ENCODE peak calls at places on chromosomes 5 and 9, in nine cellular contexts. D is BJ; T is HFFc6; U is NB4; Y is AG04449; N is Calu3; C is activated CD8-positive, alpha-beta T cell treated with anti-CD3 and anti-CD28 coated beads for 36 hours; O is mammary epithelial cell; Z is endothelial cell of umbilical vein. R is an unnamed sample.

GRCh38 chr9:114611516-114612271 is 603 bp downstream of the TMEM268 start:
- DNase-seq in D (no peak), T (peak), U (peak), Y (no peak), N (peak), C (peak), O (peak), Z (peak), R (no peak)

GRCh38 chr9:132647355-132647754 is 22.4 kb downstream of the DDX31 start:
- DNase-seq in D (peak), T (peak), U (no peak), Y (peak), N (no peak), C (no peak), O (peak), Z (no peak), R (peak)

GRCh38 chr9:129081388-129081889 is 528 bp downstream of the DOLPP1 start:
- DNase-seq in D (no peak), T (no peak), U (no peak), Y (no peak), N (no peak), C (peak), O (no peak), Z (no peak), R (no peak)

GRCh38 chr5:95832664-95833063 is 10.1 kb upstream of the GLRX start:
- DNase-seq in D (no peak), T (no peak), U (no peak), Y (no peak), N (no peak), C (no peak), O (no peak), Z (no peak), R (no peak)

GRCh38 chr5:5659066-5659465 is 236.6 kb downstream of the ICE1 start:
- DNase-seq in D (no peak), T (no peak), U (no peak), Y (no peak), N (no peak), C (no peak), O (no peak), Z (no peak), R (no peak)

GRCh38 chr9:132645711-132646110 is 24.1 kb downstream of the DDX31 start:
- DNase-seq in D (no peak), T (no peak), U (no peak), Y (no peak), N (no peak), C (no peak), O (no peak), Z (no peak), R (no peak)

GRCh38 chr9:138112791-138113600 is 235.4 kb downstream of the CACNA1B start:
- DNase-seq in D (no peak), T (no peak), U (no peak), Y (no peak), N (no peak), C (no peak), O (no peak), Z (no peak), R (no peak)

GRCh38 chr9:135774794-135775525 is 73.0 kb downstream of the KCNT1 start:
- DNase-seq in D (no peak), T (no peak), U (no peak), Y (no peak), N (no peak), C (no peak), O (no peak), Z (no peak), R (no peak)

GRCh38 chr5:63398346-63398745 is 563.9 kb downstream of the HTR1A start:
- DNase-seq in D (no peak), T (no peak), U (no peak), Y (no peak), N (no peak), C (no peak), O (peak), Z (no peak), R (no peak)

GRCh38 chr5:94983861-94984535 is 300.9 kb downstream of the MCTP1 start:
- DNase-seq in D (peak), T (peak), U (no peak), Y (peak), N (no peak), C (no peak), O (peak), Z (no peak), R (peak)

GRCh38 chr5:149719666-149720065 is 10.4 kb upstream of the PPARGC1B start:
- DNase-seq in D (no peak), T (no peak), U (no peak), Y (no peak), N (peak), C (no peak), O (peak), Z (no peak), R (no peak)

GRCh38 chr5:6359941-6360683 is 18.2 kb downstream of the MED10 start:
- DNase-seq in D (no peak), T (no peak), U (peak), Y (no peak), N (no peak), C (peak), O (no peak), Z (no peak), R (no peak)

GRCh38 chr5:43851741-43852140 is 248.8 kb downstream of the NNT start:
- DNase-seq in D (no peak), T (no peak), U (no peak), Y (no peak), N (no peak), C (no peak), O (no peak), Z (no peak), R (no peak)

GRCh38 chr9:18595597-18595996 is 121.6 kb downstream of the ADAMTSL1 start:
- DNase-seq in D (no peak), T (no peak), U (no peak), Y (no peak), N (no peak), C (no peak), O (no peak), Z (no peak), R (no peak)

GRCh38 chr5:1156033-1156753 is 44.3 kb upstream of the SLC12A7 start:
- DNase-seq in D (no peak), T (no peak), U (no peak), Y (no peak), N (no peak), C (no peak), O (no peak), Z (no peak), R (no peak)

GRCh38 chr5:79697222-79698164 is 7.9 kb downstream of the CMYA5 start:
- DNase-seq in D (no peak), T (no peak), U (peak), Y (peak), N (no peak), C (no peak), O (no peak), Z (no peak), R (no peak)

GRCh38 chr9:69171049-69171448 is 3.0 kb upstream of the TJP2 start:
- DNase-seq in D (no peak), T (no peak), U (no peak), Y (no peak), N (peak), C (no peak), O (peak), Z (peak), R (no peak)

DNA sequence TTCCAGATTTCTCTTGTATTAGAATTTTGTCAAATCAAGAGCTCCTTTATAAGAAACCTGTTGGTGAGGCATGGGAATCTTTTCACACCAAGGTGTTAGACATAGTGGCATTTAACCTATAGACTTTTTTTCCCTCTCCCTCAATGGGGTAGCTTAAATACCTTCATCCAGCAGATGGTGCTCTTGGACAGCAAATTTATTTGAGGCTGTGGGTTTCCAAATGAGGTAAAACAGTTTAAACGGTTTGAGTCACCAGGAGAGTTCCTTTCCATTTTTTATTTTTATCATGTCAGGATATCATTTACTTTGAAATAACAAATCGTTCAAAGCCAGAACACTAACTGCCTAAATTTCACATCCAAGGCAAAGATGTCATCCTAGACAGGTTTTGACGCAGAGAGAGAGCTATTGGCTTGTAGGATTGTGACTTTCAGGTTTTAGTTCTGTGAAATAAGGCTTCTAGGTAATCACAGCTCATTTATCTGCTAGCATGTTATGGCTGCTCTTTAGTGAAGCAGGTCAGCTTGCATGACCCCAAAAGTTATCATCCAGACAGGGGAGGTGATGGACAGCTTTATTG is 69.7 kb downstream of the KDM4C start:
- DNase-seq in D (no peak), T (peak), U (peak), Y (no peak), N (peak), C (peak), O (peak), Z (peak), R (no peak)
- TF ChIP-seq CTCF in D (peak), T (peak), U (peak), Y (peak), N (no peak), C (peak), O (peak), Z (peak), R (peak)

DNA sequence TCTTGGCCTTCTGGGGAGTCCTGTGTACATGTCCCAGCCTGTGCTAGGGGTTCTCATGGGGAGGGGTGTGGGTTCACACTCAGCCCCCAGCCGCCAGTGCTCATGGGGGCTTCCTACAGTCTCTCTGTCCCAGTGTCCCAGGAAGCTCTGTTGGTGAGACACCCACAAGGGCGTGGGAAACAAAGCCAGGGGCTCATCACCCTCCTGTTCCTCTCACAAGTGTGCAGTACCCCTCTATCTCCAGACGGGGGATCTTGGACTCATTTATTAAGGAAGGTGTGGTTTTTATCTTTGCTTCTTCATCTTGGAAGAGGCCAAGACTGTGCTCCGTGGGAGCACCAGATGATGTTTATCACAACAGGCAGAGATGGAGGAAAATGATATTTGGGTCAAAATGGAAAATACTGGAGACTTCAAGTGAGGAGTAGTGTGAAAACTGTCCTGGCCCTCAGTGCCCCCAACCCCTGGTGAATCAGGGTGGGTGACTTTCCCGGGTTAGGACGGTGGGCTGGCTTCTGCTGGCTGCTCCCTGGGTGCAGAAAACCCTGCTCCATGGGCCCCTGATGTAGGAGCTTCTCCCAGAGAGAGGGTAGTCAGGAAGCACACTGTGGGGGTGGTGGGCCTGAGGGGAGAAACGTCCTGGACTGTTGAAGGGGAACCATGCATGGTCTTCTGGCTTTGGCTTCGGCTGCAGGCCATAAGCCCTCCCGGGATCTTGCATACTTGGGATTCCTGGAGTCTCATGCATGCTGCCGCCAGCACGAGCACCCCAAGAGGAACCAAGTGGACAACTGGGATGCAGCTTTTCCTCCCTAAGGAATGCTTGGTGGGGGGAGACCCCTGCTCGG is 15.3 kb downstream of the TMEM171 start:
- DNase-seq in D (no peak), T (peak), U (peak), Y (no peak), N (no peak), C (no peak), O (peak), Z (peak), R (peak)
- TF ChIP-seq CTCF in D (peak), T (peak), U (peak), Y (peak), N (peak), C (peak), O (peak), Z (peak), R (peak)

GRCh38 chr5:53792338-53792737 is 231.9 kb downstream of the NDUFS4 start:
- DNase-seq in D (no peak), T (no peak), U (no peak), Y (no peak), N (no peak), C (no peak), O (no peak), Z (no peak), R (no peak)
- TF ChIP-seq CTCF in D (no peak), T (no peak), U (no peak), Y (no peak), N (no peak), C (no peak), O (no peak), Z (no peak), R (no peak)

GRCh38 chr5:170361600-170361999 is 27.6 kb downstream of the KCNMB1 start:
- DNase-seq in D (no peak), T (no peak), U (peak), Y (no peak), N (no peak), C (no peak), O (no peak), Z (no peak), R (no peak)

GRCh38 chr5:170363671-170364070 is 25.5 kb downstream of the KCNMB1 start:
- DNase-seq in D (no peak), T (no peak), U (peak), Y (no peak), N (no peak), C (no peak), O (no peak), Z (no peak), R (no peak)

GRCh38 chr5:170360712-170361501 is 28.3 kb downstream of the KCNMB1 start:
- DNase-seq in D (no peak), T (no peak), U (peak), Y (no peak), N (no peak), C (no peak), O (no peak), Z (no peak), R (no peak)

GRCh38 chr5:170362102-170362501 is 27.1 kb downstream of the KCNMB1 start:
- DNase-seq in D (no peak), T (no peak), U (peak), Y (no peak), N (no peak), C (no peak), O (no peak), Z (peak), R (no peak)

GRCh38 chr5:170362625-170363024 is 26.5 kb downstream of the KCNMB1 start:
- DNase-seq in D (no peak), T (no peak), U (no peak), Y (no peak), N (no peak), C (no peak), O (no peak), Z (no peak), R (no peak)
- TF ChIP-seq CTCF in D (no peak), T (no peak), U (no peak), Y (no peak), N (no peak), C (no peak), O (no peak), Z (no peak), R (no peak)

GRCh38 chr5:137826067-137826466 is 41.6 kb upstream of the MYOT start:
- DNase-seq in D (no peak), T (no peak), U (no peak), Y (no peak), N (no peak), C (no peak), O (no peak), Z (no peak), R (no peak)

GRCh38 chr5:137822983-137823382 is 44.7 kb upstream of the MYOT start:
- DNase-seq in D (no peak), T (no peak), U (no peak), Y (no peak), N (no peak), C (no peak), O (no peak), Z (no peak), R (no peak)

GRCh38 chr5:137825165-137825564 is 42.5 kb upstream of the MYOT start:
- DNase-seq in D (no peak), T (no peak), U (no peak), Y (no peak), N (no peak), C (no peak), O (no peak), Z (no peak), R (no peak)

GRCh38 chr5:137819768-137820167 is 47.9 kb upstream of the MYOT start:
- DNase-seq in D (no peak), T (no peak), U (no peak), Y (no peak), N (no peak), C (no peak), O (no peak), Z (no peak), R (no peak)

DNA sequence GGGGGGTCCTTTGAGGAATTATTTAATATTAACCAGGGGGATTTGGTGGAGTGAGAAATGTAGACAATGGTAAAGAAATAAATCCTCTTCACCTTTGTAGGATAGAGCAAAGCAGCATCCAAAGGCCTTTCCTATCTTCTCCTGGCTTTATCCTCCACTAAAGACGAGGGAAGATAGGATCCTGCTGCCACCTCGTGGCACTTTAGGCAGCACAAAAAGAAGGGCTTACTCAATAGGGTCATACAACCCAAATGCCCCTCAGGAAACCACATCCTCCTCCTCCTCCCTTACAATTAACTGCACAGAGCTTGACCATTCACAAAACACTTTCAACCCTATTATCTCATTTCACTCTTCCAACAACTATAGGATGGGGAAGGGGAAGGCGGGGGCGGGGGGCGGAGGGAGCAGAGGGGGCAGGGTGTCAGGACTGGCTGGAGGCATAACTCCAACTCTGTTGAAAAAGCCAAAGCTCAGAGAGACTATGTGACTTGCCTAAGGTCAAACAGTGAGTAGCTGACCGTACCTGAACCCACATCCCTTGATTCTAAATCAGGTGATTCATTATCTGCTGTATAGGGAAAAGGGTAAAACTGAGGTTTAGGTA is 45.4 kb upstream of the MYOT start:
- DNase-seq in D (no peak), T (peak), U (peak), Y (no peak), N (peak), C (peak), O (peak), Z (peak), R (no peak)
- TF ChIP-seq CTCF in D (peak), T (peak), U (peak), Y (peak), N (peak), C (no peak), O (peak), Z (peak), R (peak)

GRCh38 chr9:4923580-4924544 is 61.2 kb upstream of the JAK2 start:
- DNase-seq in D (no peak), T (peak), U (peak), Y (no peak), N (peak), C (peak), O (peak), Z (peak), R (no peak)
- TF ChIP-seq CTCF in D (peak), T (peak), U (peak), Y (peak), N (no peak), C (peak), O (peak), Z (peak), R (peak)

GRCh38 chr9:33187519-33188218 is 20.5 kb upstream of the B4GALT1 start:
- DNase-seq in D (peak), T (peak), U (no peak), Y (no peak), N (no peak), C (no peak), O (no peak), Z (no peak), R (no peak)
- TF ChIP-seq CTCF in D (no peak), T (no peak), U (no peak), Y (no peak), N (no peak), C (no peak), O (no peak), Z (no peak), R (peak)

GRCh38 chr5:157485340-157485739 is 25.3 kb downstream of the NIPAL4 start:
- DNase-seq in D (no peak), T (no peak), U (no peak), Y (no peak), N (no peak), C (no peak), O (no peak), Z (no peak), R (no peak)
- TF ChIP-seq CTCF in D (no peak), T (no peak), U (no peak), Y (no peak), N (no peak), C (no peak), O (no peak), Z (no peak), R (no peak)

GRCh38 chr5:132180134-132180745 is 47.4 kb downstream of the P4HA2 start:
- DNase-seq in D (peak), T (peak), U (peak), Y (peak), N (peak), C (peak), O (peak), Z (peak), R (peak)

GRCh38 chr5:132176543-132176945 is 51.1 kb downstream of the P4HA2 start:
- DNase-seq in D (no peak), T (no peak), U (peak), Y (no peak), N (no peak), C (peak), O (no peak), Z (no peak), R (no peak)

GRCh38 chr5:132177691-132178149 is 49.9 kb downstream of the P4HA2 start:
- DNase-seq in D (no peak), T (no peak), U (no peak), Y (no peak), N (no peak), C (no peak), O (no peak), Z (no peak), R (no peak)

GRCh38 chr5:132179410-132179809 is 48.2 kb downstream of the P4HA2 start:
- DNase-seq in D (no peak), T (no peak), U (no peak), Y (no peak), N (no peak), C (no peak), O (peak), Z (peak), R (no peak)

GRCh38 chr5:132176987-132177386 is 50.7 kb downstream of the P4HA2 start:
- DNase-seq in D (no peak), T (no peak), U (peak), Y (no peak), N (no peak), C (no peak), O (no peak), Z (peak), R (no peak)
- TF ChIP-seq CTCF in D (peak), T (peak), U (peak), Y (no peak), N (no peak), C (peak), O (peak), Z (no peak), R (peak)

GRCh38 chr9:127360205-127360604 is 36.8 kb upstream of the SLC2A8 start:
- DNase-seq in D (no peak), T (no peak), U (no peak), Y (no peak), N (no peak), C (no peak), O (no peak), Z (no peak), R (no peak)
- TF ChIP-seq CTCF in D (peak), T (peak), U (no peak), Y (no peak), N (no peak), C (no peak), O (no peak), Z (peak), R (no peak)